ENCODE peak calls at places on chromosome 20, in six cellular contexts. V, Q, R, L, U and Y are unnamed samples.
A peak's percentile ranks its signal among the peaks of the same experiment; 100 is the strongest.

GRCh38 chr20:35012227-35013069 is 56.8 kb downstream of the MYH7B start:
- DNase-seq in Q (peak; percentile 18), L (no peak), U (no peak), R (no peak), V (no peak), Y (no peak)

GRCh38 chr20:2658414-2659354 is 5.3 kb downstream of the IDH3B start:
- DNase-seq in Q (no peak), U (no peak), R (no peak), L (no peak), V (no peak), Y (no peak)

GRCh38 chr20:20327756-20328155 is 40.1 kb upstream of the INSM1 start:
- DNase-seq in U (no peak), Q (no peak), R (no peak), V (no peak), L (no peak), Y (no peak)

GRCh38 chr20:41989935-41990635 is 371.9 kb upstream of the CHD6 start:
- DNase-seq in Q (no peak), R (no peak), V (no peak), L (no peak), U (no peak), Y (no peak)

GRCh38 chr20:48126227-48126740 is 341.0 kb upstream of the SULF2 start:
- DNase-seq in Q (no peak), U (no peak), V (no peak), L (no peak), R (no peak), Y (no peak)

GRCh38 chr20:11324990-11325389 is 592.7 kb upstream of the BTBD3 start:
- DNase-seq in V (no peak), R (no peak), U (no peak), L (no peak), Q (no peak), Y (no peak)

GRCh38 chr20:4592316-4593148 is 129.2 kb upstream of the PRND start:
- DNase-seq in Q (peak; percentile 63), R (peak; percentile 52), U (no peak), L (peak; percentile 56), V (peak; percentile 38), Y (no peak)

GRCh38 chr20:10300582-10301108 is 82.0 kb downstream of the SNAP25 start:
- DNase-seq in U (no peak), Q (no peak), R (no peak), V (no peak), L (no peak), Y (no peak)

GRCh38 chr20:49717693-49718092 is 4.0 kb upstream of the B4GALT5 start:
- DNase-seq in Q (peak; percentile 71), L (no peak), V (no peak), U (no peak), R (no peak), Y (no peak)

GRCh38 chr20:46333136-46333991 is 25.1 kb upstream of the CDH22 start:
- DNase-seq in V (no peak), Q (no peak), R (no peak), L (no peak), U (no peak), Y (no peak)

GRCh38 chr20:20205862-20206236 is 153.5 kb downstream of the CFAP61 start:
- DNase-seq in Q (no peak), R (no peak), V (no peak), U (no peak), L (no peak), Y (no peak)

GRCh38 chr20:32387262-32387661 is 29.1 kb downstream of the ASXL1 start:
- DNase-seq in L (no peak), Q (no peak), U (no peak), R (no peak), V (no peak), Y (no peak)

GRCh38 chr20:8018928-8019177 is 708 bp downstream of the TMX4 start:
- DNase-seq in L (no peak), U (no peak), V (no peak), R (no peak), Q (peak; percentile 52), Y (no peak)

GRCh38 chr20:55678126-55678525 is 327.2 kb downstream of the CBLN4 start:
- DNase-seq in L (peak; percentile 79), U (no peak), Q (no peak), V (peak; percentile 16), R (no peak), Y (no peak)

GRCh38 chr20:50510706-50511401 is 671 bp downstream of the PTPN1 start:
- DNase-seq in R (no peak), U (no peak), L (peak; percentile 64), V (peak; percentile 38), Q (peak; percentile 67), Y (no peak)

GRCh38 chr20:20452254-20452676 is 84.4 kb downstream of the INSM1 start:
- DNase-seq in U (no peak), V (peak; percentile 54), Q (peak; percentile 75), L (no peak), R (peak; percentile 45), Y (peak; percentile 25)

GRCh38 chr20:1373614-1374013 is 19.2 kb downstream of the FKBP1A start:
- DNase-seq in L (no peak), Q (no peak), U (no peak), V (no peak), R (no peak), Y (no peak)

GRCh38 chr20:17896771-17897369 is 71.7 kb downstream of the SNX5 start:
- DNase-seq in V (no peak), L (no peak), U (no peak), R (no peak), Q (peak; percentile 72), Y (no peak)

GRCh38 chr20:58131581-58132142 is 96.8 kb downstream of the ANKRD60 start:
- DNase-seq in R (no peak), Q (no peak), U (no peak), L (no peak), V (no peak), Y (no peak)

GRCh38 chr20:60069626-60070025 is 111.4 kb downstream of the CDH26 start:
- DNase-seq in Q (no peak), U (no peak), R (no peak), L (no peak), V (no peak), Y (no peak)

GRCh38 chr20:40471261-40471629 is 217.8 kb downstream of the MAFB start:
- DNase-seq in V (peak; percentile 22), Q (no peak), L (no peak), R (no peak), U (no peak), Y (no peak)

GRCh38 chr20:58714340-58714922 is 21.8 kb downstream of the NPEPL1 start:
- DNase-seq in Q (peak; percentile 37), R (peak; percentile 13), V (peak; percentile 7), L (peak; percentile 48), U (peak; percentile 36), Y (no peak)

GRCh38 chr20:49913399-49914047 is 1.8 kb downstream of the SPATA2 start:
- DNase-seq in U (no peak), Q (no peak), R (no peak), V (no peak), L (peak; percentile 4), Y (no peak)

GRCh38 chr20:47453167-47453782 is 48.4 kb upstream of the NCOA3 start:
- DNase-seq in U (no peak), Q (peak; percentile 65), V (peak; percentile 40), R (peak; percentile 56), L (no peak), Y (no peak)

GRCh38 chr20:58014628-58015315 is 213.7 kb downstream of the ANKRD60 start:
- DNase-seq in V (no peak), L (no peak), Q (no peak), U (no peak), R (no peak), Y (no peak)

GRCh38 chr20:53706511-53707031 is 112.9 kb upstream of the ZNF217 start:
- DNase-seq in Q (no peak), V (no peak), L (no peak), R (no peak), U (no peak), Y (no peak)

GRCh38 chr20:50292324-50293243 is 102.0 kb downstream of the CEBPB start:
- DNase-seq in Q (peak; percentile 89), U (peak; percentile 89), V (peak; percentile 83), R (no peak), L (peak; percentile 98), Y (peak; percentile 27)

GRCh38 chr20:62858059-62858458 is 3.6 kb downstream of the TCFL5 start:
- DNase-seq in V (no peak), Q (no peak), R (no peak), L (no peak), U (no peak), Y (no peak)

GRCh38 chr20:62859721-62860120 is 1.9 kb downstream of the TCFL5 start:
- DNase-seq in U (peak; percentile 3), L (no peak), V (no peak), Q (no peak), R (no peak), Y (no peak)

GRCh38 chr20:62860391-62860923 is 1.2 kb downstream of the TCFL5 start:
- DNase-seq in L (no peak), R (no peak), Q (no peak), V (no peak), U (peak; percentile 50), Y (no peak)

GRCh38 chr20:62861732-62862336 is at the start of gene TCFL5:
- DNase-seq in V (peak; percentile 94), U (peak; percentile 92), Q (peak; percentile 93), L (peak; percentile 95), R (peak; percentile 68), Y (peak; percentile 47)

GRCh38 chr20:62860924-62861691 is 514 bp downstream of the TCFL5 start:
- DNase-seq in U (peak; percentile 50), V (no peak), Q (no peak), L (no peak), R (no peak), Y (no peak)
- TF ChIP-seq POLR2A in U (no peak), V (no peak), Q (no peak), L (no peak), R (no peak), Y (no peak)

GRCh38 chr20:266604-267562 is 9.4 kb downstream of the DEFB132 start:
- DNase-seq in U (peak; percentile 78), R (peak; percentile 80), L (peak; percentile 83), Q (peak; percentile 94), V (peak; percentile 92), Y (peak; percentile 24)
- TF ChIP-seq POLR2A in U (no peak), R (peak; percentile 47), L (no peak), Q (no peak), V (no peak), Y (no peak)

DNA sequence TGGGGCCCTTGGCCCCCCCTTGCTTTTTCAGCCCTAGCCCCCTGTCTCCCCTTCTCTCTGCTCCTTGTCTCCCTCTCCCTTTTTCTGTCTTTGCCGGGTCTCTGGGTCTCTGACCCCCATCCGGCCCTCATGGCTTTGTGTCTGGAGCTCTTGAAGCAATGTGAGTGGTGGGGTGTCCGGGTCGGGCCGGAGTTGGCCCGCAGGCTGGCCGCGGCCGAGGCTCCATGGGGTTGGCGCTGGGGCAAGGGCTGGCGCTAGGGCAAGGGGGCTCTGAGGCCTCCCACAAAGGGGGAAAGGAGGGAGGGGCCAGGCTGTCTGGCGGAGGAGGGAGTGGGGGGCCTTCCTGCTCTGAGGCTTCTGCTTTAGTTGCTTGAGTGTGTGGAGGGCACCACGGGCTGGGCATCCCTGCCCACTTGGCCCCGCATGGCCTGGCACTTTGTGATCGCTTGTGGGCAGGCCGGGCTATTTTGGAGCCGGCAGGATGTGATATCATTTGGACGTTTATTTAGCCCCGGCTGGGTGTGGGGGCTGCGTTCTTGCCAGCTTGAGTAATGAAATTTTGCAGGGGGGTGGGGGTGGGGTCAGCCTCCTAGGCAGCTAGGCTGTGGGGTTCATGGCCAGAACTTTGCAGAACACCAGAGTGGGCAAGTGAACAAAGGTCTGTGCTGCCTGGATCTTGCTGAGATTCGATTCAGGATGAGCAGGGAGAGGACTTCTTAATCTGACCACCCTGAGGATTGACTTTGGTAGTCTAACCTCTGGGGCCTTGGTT is 78.7 kb upstream of the MYL9 start:
- DNase-seq in L (no peak), Q (peak; percentile 73), U (no peak), V (peak; percentile 43), R (no peak), Y (no peak)
- TF ChIP-seq POLR2A in L (peak; percentile 79), Q (no peak), U (no peak), V (peak; percentile 35), R (no peak), Y (no peak)

GRCh38 chr20:38962044-38962897 is at the start of gene DHX35:
- DNase-seq in V (peak; percentile 99), R (peak; percentile 95), Q (peak; percentile 99), U (peak; percentile 98), L (peak; percentile 99), Y (peak; percentile 85)
- TF ChIP-seq POLR2A in V (peak; percentile 45), R (peak; percentile 84), Q (peak; percentile 46), U (no peak), L (peak; percentile 54), Y (peak; percentile 54)